ENCODE peak calls at places on chromosomes 12 and 14, in seven cellular contexts. W, Q, Z, H, A, M and S are unnamed samples.

GRCh38 chr12:9143137-9143536 is 27.4 kb upstream of the A2M start:
- DNase-seq in Z (no peak), M (no peak), A (no peak), Q (no peak), W (no peak), H (no peak), S (no peak)

GRCh38 chr12:3038931-3039510 is 38.2 kb upstream of the TSPAN9 start:
- DNase-seq in A (no peak), M (no peak), Q (no peak), H (no peak), Z (no peak), W (no peak), S (no peak)

GRCh38 chr14:89721330-89721729 is 233.2 kb downstream of the EFCAB11 start:
- DNase-seq in Z (no peak), Q (no peak), H (no peak), A (no peak), W (no peak), M (no peak), S (no peak)

GRCh38 chr14:91173221-91173670 is 59.4 kb downstream of the DGLUCY start:
- DNase-seq in M (peak; percentile 62), A (peak; percentile 23), H (peak; percentile 87), W (peak; percentile 69), Z (peak; percentile 84), Q (peak; percentile 45), S (peak; percentile 80)

GRCh38 chr14:99812096-99812750 is 19.0 kb downstream of the EML1 start:
- DNase-seq in H (no peak), W (no peak), A (no peak), Z (no peak), M (no peak), Q (no peak), S (no peak)

GRCh38 chr14:104111301-104112112 is 26.0 kb downstream of the ASPG start:
- DNase-seq in Z (no peak), H (peak; percentile 43), A (no peak), Q (no peak), M (no peak), W (no peak), S (no peak)

GRCh38 chr14:101075801-101076413 is 172.4 kb upstream of the RTL1 start:
- DNase-seq in Q (no peak), W (no peak), Z (no peak), A (no peak), M (no peak), H (no peak), S (no peak)

GRCh38 chr14:99674776-99675175 is 9.3 kb upstream of the CYP46A1 start:
- DNase-seq in H (no peak), A (no peak), W (no peak), M (no peak), Q (no peak), Z (no peak), S (no peak)

GRCh38 chr14:68011629-68012028 is 192.1 kb downstream of the RAD51B start:
- DNase-seq in A (no peak), W (no peak), Q (no peak), M (no peak), Z (no peak), H (no peak), S (peak; percentile 87)

GRCh38 chr14:65732112-65732511 is 319.6 kb downstream of the FUT8 start:
- DNase-seq in Q (no peak), Z (no peak), W (no peak), A (peak; percentile 55), M (no peak), H (no peak), S (no peak)

GRCh38 chr12:57837779-57838562 is 8.6 kb downstream of the CTDSP2 start:
- DNase-seq in Q (no peak), M (no peak), A (no peak), W (no peak), H (no peak), Z (no peak), S (peak; percentile 78)

GRCh38 chr12:78101946-78102635 is 271.4 kb downstream of the NAV3 start:
- DNase-seq in Q (peak; percentile 6), M (no peak), H (no peak), Z (peak; percentile 32), A (no peak), W (no peak), S (no peak)

GRCh38 chr14:26104686-26105085 is 493.1 kb downstream of the NOVA1 start:
- DNase-seq in Q (no peak), M (no peak), H (no peak), A (no peak), W (no peak), Z (no peak), S (no peak)

GRCh38 chr12:14948672-14949071 is 10.3 kb upstream of the ERP27 start:
- DNase-seq in W (no peak), H (no peak), Z (peak; percentile 44), Q (no peak), A (peak; percentile 90), M (no peak), S (peak; percentile 89)

GRCh38 chr12:119446459-119446858 is 111.9 kb downstream of the CCDC60 start:
- DNase-seq in W (no peak), H (no peak), M (no peak), Q (no peak), A (no peak), Z (peak; percentile 44), S (no peak)

GRCh38 chr12:114920828-114921579 is 237.0 kb upstream of the TBX3 start:
- DNase-seq in W (no peak), M (no peak), Z (no peak), Q (no peak), H (no peak), A (no peak), S (peak; percentile 46)

GRCh38 chr12:62194616-62195015 is 65.6 kb upstream of the USP15 start:
- DNase-seq in A (no peak), M (no peak), H (no peak), Z (no peak), W (no peak), Q (no peak), S (no peak)

GRCh38 chr12:83008703-83009102 is 322.0 kb downstream of the TMTC2 start:
- DNase-seq in Z (no peak), W (no peak), Q (no peak), M (no peak), H (no peak), A (no peak), S (no peak)

GRCh38 chr14:79419571-79420327 is 791.6 kb downstream of the DIO2 start:
- DNase-seq in A (no peak), Q (no peak), H (no peak), M (no peak), Z (no peak), W (no peak), S (peak; percentile 23)

DNA sequence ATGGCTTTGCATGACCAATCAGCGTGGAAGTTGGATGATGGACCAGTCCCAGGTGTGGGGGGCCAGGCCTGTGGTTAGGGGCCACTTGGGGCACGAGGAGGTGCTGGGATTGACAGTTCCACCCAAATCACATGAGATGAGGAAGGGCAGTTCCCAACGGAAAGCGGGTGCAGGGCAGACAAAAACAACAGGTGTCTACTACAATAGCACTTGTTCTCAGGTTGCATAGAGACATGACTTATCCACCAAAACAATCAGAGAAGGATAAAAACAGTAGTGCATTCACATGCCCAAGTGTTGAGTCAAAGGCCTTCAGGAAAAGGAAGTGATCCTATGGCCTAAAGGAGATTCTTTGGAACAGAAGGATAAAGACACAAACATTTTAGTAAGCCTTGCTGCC is 14.6 kb upstream of the EIF2B2 start:
- DNase-seq in H (no peak), M (no peak), W (no peak), Q (peak; percentile 45), Z (peak; percentile 54), A (no peak), S (peak; percentile 75)
- TF ChIP-seq CEBPB in H (no peak), M (no peak), W (no peak), Q (no peak), Z (no peak), A (no peak), S (no peak)

DNA sequence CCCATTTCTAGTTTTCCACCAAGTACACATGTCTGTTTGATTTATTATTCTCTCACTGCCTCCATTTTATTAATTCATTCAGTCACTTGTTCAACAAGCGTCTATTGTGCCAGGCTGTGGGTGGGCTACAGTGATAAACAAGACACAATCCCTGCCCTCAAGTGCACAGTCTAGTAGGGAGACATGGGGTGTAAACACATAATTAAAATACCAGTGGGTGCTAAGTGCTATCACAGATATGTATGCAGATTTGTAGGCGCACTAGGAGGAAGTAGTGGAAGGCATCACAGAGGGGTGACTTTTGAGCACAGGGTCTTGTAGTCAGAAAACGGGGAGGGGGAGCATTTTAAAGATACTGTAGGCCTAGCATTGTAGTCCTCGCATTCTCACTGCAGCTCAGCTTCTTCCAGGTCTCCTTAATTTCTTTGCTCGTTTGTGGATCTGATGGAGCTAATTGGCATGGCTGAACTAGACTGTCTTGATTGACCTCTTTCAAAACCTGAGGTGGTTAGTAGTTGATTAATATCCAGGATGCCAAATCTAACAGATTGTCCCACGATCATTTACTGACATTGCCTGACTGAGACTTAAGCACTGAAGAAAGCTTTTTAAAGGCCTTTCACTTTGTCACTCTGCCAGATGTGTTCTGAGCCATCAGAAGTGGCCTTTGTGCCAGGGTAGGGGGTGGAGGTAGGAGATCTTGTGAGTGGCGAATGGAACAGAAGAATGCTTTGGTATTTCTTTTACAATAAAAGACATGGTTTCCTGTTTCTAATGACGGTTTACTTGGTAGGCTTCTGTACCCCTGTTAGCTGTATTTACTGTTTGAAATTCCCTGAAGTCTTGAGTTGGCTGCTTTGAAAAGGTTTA is 116.9 kb downstream of the DIP2B start:
- DNase-seq in Z (no peak), W (no peak), H (no peak), A (no peak), M (no peak), Q (no peak), S (no peak)
- TF ChIP-seq CEBPB in Z (no peak), W (no peak), H (no peak), A (no peak), M (no peak), Q (no peak), S (no peak)

GRCh38 chr12:39852346-39852745 is 232.7 kb upstream of the ABCD2 start:
- DNase-seq in Q (no peak), H (no peak), A (no peak), Z (no peak), M (no peak), W (no peak), S (peak; percentile 1)
- TF ChIP-seq CEBPB in Q (no peak), H (no peak), A (no peak), Z (no peak), M (no peak), W (no peak), S (no peak)

GRCh38 chr12:46698003-46698402 is 127.8 kb downstream of the SLC38A4 start:
- DNase-seq in A (no peak), Q (no peak), M (no peak), H (no peak), Z (no peak), W (no peak), S (no peak)

GRCh38 chr12:46702581-46703344 is 123.0 kb downstream of the SLC38A4 start:
- DNase-seq in H (no peak), W (no peak), M (no peak), Z (no peak), Q (no peak), A (no peak), S (peak; percentile 38)

GRCh38 chr12:46699986-46700385 is 125.8 kb downstream of the SLC38A4 start:
- DNase-seq in W (no peak), M (no peak), A (no peak), H (no peak), Z (no peak), Q (no peak), S (no peak)

DNA sequence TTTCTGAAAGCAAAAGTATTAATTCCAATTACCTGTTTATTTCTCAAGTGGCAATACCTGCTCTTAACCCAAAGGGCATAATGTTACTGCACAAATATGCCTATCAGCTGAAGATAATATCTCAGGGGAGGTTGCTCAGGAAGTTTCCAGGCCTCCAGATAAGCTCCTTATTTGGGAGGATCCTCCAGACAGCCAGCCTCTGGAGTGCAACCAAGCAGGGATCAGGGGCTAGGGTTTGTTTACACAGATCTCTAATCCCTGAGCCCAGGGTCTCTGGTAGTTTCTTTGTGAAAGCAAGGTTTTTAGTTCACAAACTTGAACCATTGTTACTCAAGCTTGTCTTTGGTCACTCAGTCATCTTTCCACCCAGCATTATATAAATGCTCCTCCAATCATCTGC is 124.4 kb downstream of the SLC38A4 start:
- DNase-seq in Z (no peak), M (no peak), A (no peak), Q (no peak), W (no peak), H (no peak), S (no peak)
- TF ChIP-seq CEBPB in Z (no peak), M (no peak), A (no peak), Q (no peak), W (no peak), H (no peak), S (no peak)